ENCODE peak calls at places on chromosomes 2 and 18, in eight cellular contexts. T is colonic mucosa, O is AG04450, M is endodermal cell, R is fibroblast of lung, L is cardiac fibroblast, S is ascending aorta, K is upper lobe of right lung. J is an unnamed sample.

GRCh38 chr2:207767461-207768167 is 2.1 kb downstream of the FZD5 start:
- DNase-seq in T (peak; percentile 74), O (no peak), M (peak; percentile 87), R (peak; percentile 18), L (peak; percentile 30), S (no peak), K (peak; percentile 86), J (peak; percentile 78)

GRCh38 chr2:5926896-5927512 is 234.8 kb downstream of the SOX11 start:
- DNase-seq in T (no peak), O (no peak), M (no peak), R (no peak), L (no peak), S (no peak), K (no peak), J (no peak)

GRCh38 chr2:71563872-71564271 is 110.5 kb downstream of the DYSF start:
- DNase-seq in T (no peak), O (no peak), M (no peak), R (no peak), L (no peak), S (no peak), K (no peak), J (no peak)

GRCh38 chr2:12325806-12326205 is 390.9 kb upstream of the TRIB2 start:
- DNase-seq in T (no peak), O (no peak), M (no peak), R (peak; percentile 45), L (peak; percentile 89), S (peak; percentile 37), K (no peak), J (peak; percentile 78)

GRCh38 chr18:21996261-21996892 is 173.0 kb upstream of the GATA6 start:
- DNase-seq in T (peak; percentile 57), O (no peak), M (no peak), R (peak; percentile 9), L (peak; percentile 15), S (no peak), K (no peak), J (peak; percentile 35)

GRCh38 chr2:25305809-25306208 is 35.9 kb downstream of the DNMT3A start:
- DNase-seq in T (no peak), O (no peak), M (no peak), R (no peak), L (peak; percentile 44), S (no peak), K (no peak), J (peak; percentile 53)

GRCh38 chr18:46677609-46678470 is 20.8 kb upstream of the LOXHD1 start:
- DNase-seq in T (no peak), O (no peak), M (peak; percentile 63), R (peak; percentile 4), L (peak; percentile 3), S (no peak), K (no peak), J (peak; percentile 17)

GRCh38 chr18:33470229-33470628 is 29.7 kb upstream of the CCDC178 start:
- DNase-seq in T (no peak), O (no peak), M (no peak), R (peak; percentile 40), L (peak; percentile 5), S (no peak), K (no peak), J (no peak)

GRCh38 chr2:21728133-21728532 is 604.4 kb downstream of the TDRD15 start:
- DNase-seq in T (no peak), O (no peak), M (no peak), R (no peak), L (no peak), S (no peak), K (no peak), J (no peak)

GRCh38 chr18:75916641-75916982 is 489.1 kb upstream of the SMIM21 start:
- DNase-seq in T (no peak), O (no peak), M (no peak), R (no peak), L (no peak), S (no peak), K (no peak), J (no peak)
- H3K4me3 ChIP-seq in T (no peak overlapping the region), O (no peak overlapping the region), M (peak overlapping the region; percentile 72), R (no peak overlapping the region), L (no peak overlapping the region), S (peak overlapping the region; percentile 59), K (peak overlapping the region; percentile 43), J (no peak overlapping the region)

GRCh38 chr2:104033399-104033798 is 820.5 kb upstream of the POU3F3 start:
- DNase-seq in T (no peak), O (no peak), M (peak; percentile 51), R (no peak), L (no peak), S (no peak), K (no peak), J (peak; percentile 11)
- TF ChIP-seq CTCF in T (no peak), O (no peak), M (peak; percentile 81), R (no peak), L (no peak), S (no peak), K (peak; percentile 52), J (peak; percentile 39)

GRCh38 chr18:62554083-62554815 is 31.4 kb downstream of the ZCCHC2 start:
- DNase-seq in T (no peak), O (no peak), M (no peak), R (no peak), L (no peak), S (no peak), K (no peak), J (no peak)
- H3K4me3 ChIP-seq in T (no peak overlapping the region), O (no peak overlapping the region), M (no peak overlapping the region), R (no peak overlapping the region), L (no peak overlapping the region), S (no peak overlapping the region), K (no peak overlapping the region), J (no peak overlapping the region)

DNA sequence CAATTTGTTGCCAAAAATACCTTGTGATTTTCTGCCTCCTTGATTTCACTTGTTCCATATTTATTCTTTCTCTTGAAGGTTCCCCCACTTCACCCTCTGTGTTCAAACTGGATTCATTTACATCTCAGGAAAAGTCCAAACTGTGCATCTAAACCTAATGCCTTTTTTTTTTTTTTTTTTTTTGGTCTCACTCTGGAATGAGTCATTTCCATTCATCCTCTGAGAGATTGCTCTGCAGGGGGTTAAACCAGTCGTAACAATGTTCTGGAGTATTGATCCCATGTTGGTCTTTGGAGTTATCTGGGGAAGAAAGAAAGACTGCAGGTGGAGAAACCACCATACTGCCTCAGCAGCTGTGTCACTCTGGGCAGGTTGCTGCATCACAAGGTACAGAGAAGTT is 119.7 kb downstream of the TACR1 start:
- DNase-seq in T (no peak), O (no peak), M (no peak), R (no peak), L (no peak), S (no peak), K (no peak), J (no peak)
- TF ChIP-seq CTCF in T (no peak), O (no peak), M (no peak), R (no peak), L (no peak), S (no peak), K (no peak), J (no peak)

DNA sequence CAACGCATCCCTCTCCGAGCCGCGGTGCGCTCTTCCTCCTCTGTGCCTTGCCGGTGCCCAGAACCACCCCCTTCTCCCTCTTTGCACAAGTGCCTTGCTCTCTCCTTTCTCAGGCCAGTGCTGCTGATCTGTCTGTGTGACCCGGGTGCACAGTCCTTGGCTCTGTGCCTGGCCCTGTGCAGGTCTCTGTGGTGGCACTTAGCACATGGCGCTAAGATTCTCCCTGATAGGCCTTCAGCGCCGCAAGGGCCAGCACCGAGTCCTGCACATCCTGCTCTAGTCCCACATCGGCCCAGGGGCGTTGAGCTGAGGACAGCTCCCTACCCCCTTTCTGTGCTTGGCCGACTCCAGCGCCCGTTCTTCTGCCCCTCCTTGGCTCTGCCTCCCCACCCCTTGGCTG is 136.1 kb downstream of the NEDD4L start:
- DNase-seq in T (no peak), O (no peak), M (no peak), R (no peak), L (no peak), S (no peak), K (no peak), J (no peak)
- H3K4me3 ChIP-seq in T (no peak overlapping the region), O (no peak overlapping the region), M (no peak overlapping the region), R (no peak overlapping the region), L (no peak overlapping the region), S (no peak overlapping the region), K (no peak overlapping the region), J (no peak overlapping the region)

GRCh38 chr18:44458777-44459176 is 221.9 kb upstream of the SETBP1 start:
- DNase-seq in T (no peak), O (no peak), M (no peak), R (peak; percentile 66), L (peak; percentile 30), S (no peak), K (no peak), J (peak; percentile 93)
- TF ChIP-seq CTCF in T (no peak), O (no peak), M (peak; percentile 23), R (peak; percentile 2), L (peak; percentile 33), S (no peak), K (no peak), J (peak; percentile 47)

GRCh38 chr2:96872591-96873349 is 2.9 kb upstream of the SEMA4C start:
- DNase-seq in T (no peak), O (no peak), M (peak; percentile 78), R (no peak), L (peak; percentile 56), S (no peak), K (no peak), J (no peak)

GRCh38 chr2:96869281-96869823 is 528 bp downstream of the SEMA4C start:
- DNase-seq in T (peak; percentile 67), O (no peak), M (peak; percentile 83), R (peak; percentile 83), L (peak; percentile 91), S (no peak), K (peak; percentile 88), J (peak; percentile 54)

GRCh38 chr2:96868555-96869280 is 1.2 kb downstream of the SEMA4C start:
- DNase-seq in T (peak; percentile 86), O (peak; percentile 83), M (peak; percentile 93), R (peak; percentile 95), L (peak; percentile 97), S (peak; percentile 73), K (peak; percentile 91), J (peak; percentile 70)

GRCh38 chr2:96869824-96870630 is at the start of gene SEMA4C:
- DNase-seq in T (peak; percentile 67), O (no peak), M (peak; percentile 84), R (peak; percentile 41), L (peak; percentile 53), S (no peak), K (peak; percentile 84), J (peak; percentile 51)

GRCh38 chr2:96870631-96871255 is 863 bp upstream of the SEMA4C start:
- DNase-seq in T (peak; percentile 75), O (no peak), M (no peak), R (no peak), L (no peak), S (no peak), K (peak; percentile 79), J (peak; percentile 47)
- H3K4me3 ChIP-seq in T (peak overlapping the region; percentile 96), O (peak overlapping the region; percentile 85), M (peak overlapping the region; percentile 76), R (no peak overlapping the region), L (peak overlapping the region; percentile 47), S (peak overlapping the region; percentile 98), K (peak overlapping the region; percentile 91), J (peak overlapping the region; percentile 41)

GRCh38 chr2:235277485-235277884 is 216.4 kb upstream of the AGAP1 start:
- DNase-seq in T (no peak), O (no peak), M (no peak), R (no peak), L (no peak), S (no peak), K (no peak), J (no peak)
- TF ChIP-seq CTCF in T (no peak), O (no peak), M (no peak), R (no peak), L (no peak), S (no peak), K (no peak), J (no peak)

J was measured in epithelial cell of esophagus.